ENCODE peak calls at places on chromosomes 3 and 15, in seven cellular contexts. Z is kidney glomerular epithelial cell, K is islet precursor cell, H is psoas muscle, F is nucleus accumbens, I is lower leg skin, C is NCI-H1436. D is an unnamed sample.

GRCh38 chr3:127667119-127667681 is 5.6 kb upstream of the ABTB1 start:
- DNase-seq in Z (no peak), K (no peak), H (no peak), F (peak; percentile 46), I (no peak), C (no peak), D (peak; percentile 73)

GRCh38 chr3:53650424-53650823 is 156.0 kb downstream of the CACNA1D start:
- DNase-seq in Z (no peak), K (no peak), H (no peak), F (no peak), I (no peak), C (no peak), D (no peak)

GRCh38 chr3:43468141-43468540 is 153.7 kb downstream of the ANO10 start:
- DNase-seq in Z (no peak), K (no peak), H (no peak), F (no peak), I (no peak), C (no peak), D (no peak)

GRCh38 chr3:190504354-190505125 is 9.3 kb upstream of the IL1RAP start:
- DNase-seq in Z (no peak), K (no peak), H (no peak), F (no peak), I (no peak), C (no peak), D (no peak)

GRCh38 chr3:172106989-172107388 is 67.6 kb downstream of the FNDC3B start:
- DNase-seq in Z (no peak), K (no peak), H (no peak), F (peak; percentile 34), I (peak; percentile 59), C (no peak), D (no peak)

GRCh38 chr15:101641134-101641764 is 10.9 kb downstream of the TM2D3 start:
- DNase-seq in Z (peak; percentile 54), K (peak; percentile 72), H (peak; percentile 65), F (peak; percentile 76), I (peak; percentile 82), C (peak; percentile 11), D (peak; percentile 78)

GRCh38 chr15:80461370-80462060 is 57.3 kb downstream of the ARNT2 start:
- DNase-seq in Z (peak; percentile 69), K (no peak), H (peak; percentile 26), F (no peak), I (no peak), C (no peak), D (no peak)

GRCh38 chr3:181712190-181712504 is 422 bp downstream of the SOX2 start:
- DNase-seq in Z (no peak), K (no peak), H (no peak), F (no peak), I (no peak), C (no peak), D (no peak)

GRCh38 chr15:78049691-78050440 is 27.6 kb downstream of the TBC1D2B start:
- DNase-seq in Z (peak; percentile 81), K (peak; percentile 56), H (no peak), F (no peak), I (no peak), C (no peak), D (no peak)

GRCh38 chr3:132783152-132783551 is 60.9 kb upstream of the NPHP3 start:
- DNase-seq in Z (peak; percentile 47), K (no peak), H (no peak), F (no peak), I (no peak), C (no peak), D (no peak)

GRCh38 chr15:62832231-62832630 is 210.3 kb upstream of the TPM1 start:
- DNase-seq in Z (no peak), K (peak; percentile 90), H (no peak), F (no peak), I (no peak), C (no peak), D (no peak)

GRCh38 chr15:47586653-47587224 is 130.6 kb upstream of the SEMA6D start:
- DNase-seq in Z (no peak), K (no peak), H (no peak), F (no peak), I (no peak), C (peak; percentile 97), D (peak; percentile 24)

GRCh38 chr3:112074616-112075497 is 11.3 kb upstream of the C3orf52 start:
- DNase-seq in Z (peak; percentile 95), K (peak; percentile 98), H (no peak), F (no peak), I (peak; percentile 51), C (no peak), D (peak; percentile 7)

GRCh38 chr15:75646944-75647364 is 758 bp upstream of the SNX33 start:
- DNase-seq in Z (no peak), K (no peak), H (no peak), F (no peak), I (no peak), C (no peak), D (no peak)

GRCh38 chr3:94098487-94098886 is 35.6 kb downstream of the NSUN3 start:
- DNase-seq in Z (peak; percentile 12), K (no peak), H (no peak), F (no peak), I (no peak), C (no peak), D (no peak)

GRCh38 chr3:89145995-89146394 is 38.6 kb downstream of the EPHA3 start:
- DNase-seq in Z (peak; percentile 85), K (peak; percentile 61), H (no peak), F (no peak), I (no peak), C (no peak), D (no peak)

D was measured in NCI-H1694 treated with DMSO at 0.1 percent for 48 hours.